ENCODE peak calls at places on chromosomes 6 and 20, in six cellular contexts. One of them, this sample, is unnamed.

GRCh38 chr6:34795836-34796425 is 4.0 kb downstream of the BLTP3A start:
- DNase-seq in body of pancreas: no peak
- DNase-seq in heart left ventricle: no peak
- DNase-seq in HCT116: no peak
- DNase-seq in suprapubic skin: no peak
- DNase-seq in transverse colon: no peak
- DNase-seq in this sample: peak

GRCh38 chr6:157726892-157727628 is 96.0 kb upstream of the SNX9 start:
- DNase-seq in body of pancreas: peak
- DNase-seq in heart left ventricle: peak
- DNase-seq in HCT116: no peak
- DNase-seq in suprapubic skin: no peak
- DNase-seq in transverse colon: no peak
- DNase-seq in this sample: no peak

GRCh38 chr6:16130932-16131387 is 2.1 kb downstream of the MYLIP start:
- DNase-seq in body of pancreas: peak
- DNase-seq in heart left ventricle: peak
- DNase-seq in HCT116: no peak
- DNase-seq in suprapubic skin: no peak
- DNase-seq in transverse colon: peak
- DNase-seq in this sample: peak

GRCh38 chr6:121879149-121879548 is 443.7 kb downstream of the GJA1 start:
- DNase-seq in body of pancreas: no peak
- DNase-seq in heart left ventricle: no peak
- DNase-seq in HCT116: no peak
- DNase-seq in suprapubic skin: no peak
- DNase-seq in transverse colon: no peak
- DNase-seq in this sample: no peak

GRCh38 chr6:112017169-112017568 is 36.7 kb upstream of the CCN6 start:
- DNase-seq in body of pancreas: no peak
- DNase-seq in heart left ventricle: no peak
- DNase-seq in HCT116: no peak
- DNase-seq in suprapubic skin: no peak
- DNase-seq in transverse colon: no peak
- DNase-seq in this sample: no peak

GRCh38 chr6:124962617-124963415 is 579 bp downstream of the RNF217 start:
- DNase-seq in body of pancreas: peak
- DNase-seq in heart left ventricle: peak
- DNase-seq in HCT116: no peak
- DNase-seq in suprapubic skin: peak
- DNase-seq in transverse colon: peak
- DNase-seq in this sample: peak

GRCh38 chr6:89613790-89614189 is 24.8 kb downstream of the LYRM2 start:
- DNase-seq in body of pancreas: no peak
- DNase-seq in heart left ventricle: no peak
- DNase-seq in HCT116: no peak
- DNase-seq in suprapubic skin: no peak
- DNase-seq in transverse colon: no peak
- DNase-seq in this sample: no peak

GRCh38 chr6:19472168-19472567 is 365.0 kb upstream of the ID4 start:
- DNase-seq in body of pancreas: no peak
- DNase-seq in heart left ventricle: no peak
- DNase-seq in HCT116: peak
- DNase-seq in suprapubic skin: no peak
- DNase-seq in transverse colon: no peak
- DNase-seq in this sample: peak

GRCh38 chr6:37210313-37210898 is 40.5 kb downstream of the PIM1 start:
- DNase-seq in body of pancreas: peak
- DNase-seq in heart left ventricle: peak
- DNase-seq in HCT116: peak
- DNase-seq in suprapubic skin: peak
- DNase-seq in transverse colon: peak
- DNase-seq in this sample: peak

GRCh38 chr6:169852504-169853195 is 101.2 kb downstream of the ERMARD start:
- DNase-seq in body of pancreas: no peak
- DNase-seq in heart left ventricle: no peak
- DNase-seq in HCT116: no peak
- DNase-seq in suprapubic skin: no peak
- DNase-seq in transverse colon: no peak
- DNase-seq in this sample: no peak

GRCh38 chr20:60037120-60037499 is 78.9 kb downstream of the CDH26 start:
- DNase-seq in body of pancreas: no peak
- DNase-seq in heart left ventricle: no peak
- DNase-seq in HCT116: no peak
- DNase-seq in suprapubic skin: no peak
- DNase-seq in transverse colon: no peak
- DNase-seq in this sample: peak

GRCh38 chr20:44398303-44398702 is 42.8 kb downstream of the HNF4A start:
- DNase-seq in body of pancreas: no peak
- DNase-seq in heart left ventricle: no peak
- DNase-seq in HCT116: no peak
- DNase-seq in suprapubic skin: no peak
- DNase-seq in transverse colon: no peak
- DNase-seq in this sample: peak

GRCh38 chr20:50248104-50248631 is 57.5 kb downstream of the CEBPB start:
- DNase-seq in body of pancreas: no peak
- DNase-seq in heart left ventricle: no peak
- DNase-seq in HCT116: no peak
- DNase-seq in suprapubic skin: no peak
- DNase-seq in transverse colon: no peak
- DNase-seq in this sample: peak

GRCh38 chr6:15775741-15776140 is 112.9 kb upstream of the DTNBP1 start:
- DNase-seq in body of pancreas: no peak
- DNase-seq in heart left ventricle: no peak
- DNase-seq in HCT116: no peak
- DNase-seq in suprapubic skin: no peak
- DNase-seq in transverse colon: no peak
- DNase-seq in this sample: no peak

GRCh38 chr6:127539292-127539691 is 20.2 kb upstream of the MTCL3 start:
- DNase-seq in body of pancreas: no peak
- DNase-seq in heart left ventricle: no peak
- DNase-seq in HCT116: no peak
- DNase-seq in suprapubic skin: no peak
- DNase-seq in transverse colon: no peak
- DNase-seq in this sample: no peak
- TF ChIP-seq POLR2A in body of pancreas: no peak
- TF ChIP-seq POLR2A in heart left ventricle: no peak
- TF ChIP-seq POLR2A in HCT116: no peak
- TF ChIP-seq POLR2A in suprapubic skin: no peak
- TF ChIP-seq POLR2A in transverse colon: no peak
- TF ChIP-seq POLR2A in this sample: no peak

GRCh38 chr6:6900566-6901204 is 207.1 kb upstream of the RREB1 start:
- DNase-seq in body of pancreas: no peak
- DNase-seq in heart left ventricle: no peak
- DNase-seq in HCT116: no peak
- DNase-seq in suprapubic skin: no peak
- DNase-seq in transverse colon: no peak
- DNase-seq in this sample: no peak

GRCh38 chr6:6897140-6897539 is 210.6 kb upstream of the RREB1 start:
- DNase-seq in body of pancreas: no peak
- DNase-seq in heart left ventricle: no peak
- DNase-seq in HCT116: no peak
- DNase-seq in suprapubic skin: no peak
- DNase-seq in transverse colon: no peak
- DNase-seq in this sample: no peak

GRCh38 chr6:6901205-6901719 is 206.5 kb upstream of the RREB1 start:
- DNase-seq in body of pancreas: no peak
- DNase-seq in heart left ventricle: no peak
- DNase-seq in HCT116: no peak
- DNase-seq in suprapubic skin: no peak
- DNase-seq in transverse colon: no peak
- DNase-seq in this sample: no peak

GRCh38 chr6:6905961-6906518 is 201.7 kb upstream of the RREB1 start:
- DNase-seq in body of pancreas: no peak
- DNase-seq in heart left ventricle: no peak
- DNase-seq in HCT116: no peak
- DNase-seq in suprapubic skin: no peak
- DNase-seq in transverse colon: no peak
- DNase-seq in this sample: no peak

DNA sequence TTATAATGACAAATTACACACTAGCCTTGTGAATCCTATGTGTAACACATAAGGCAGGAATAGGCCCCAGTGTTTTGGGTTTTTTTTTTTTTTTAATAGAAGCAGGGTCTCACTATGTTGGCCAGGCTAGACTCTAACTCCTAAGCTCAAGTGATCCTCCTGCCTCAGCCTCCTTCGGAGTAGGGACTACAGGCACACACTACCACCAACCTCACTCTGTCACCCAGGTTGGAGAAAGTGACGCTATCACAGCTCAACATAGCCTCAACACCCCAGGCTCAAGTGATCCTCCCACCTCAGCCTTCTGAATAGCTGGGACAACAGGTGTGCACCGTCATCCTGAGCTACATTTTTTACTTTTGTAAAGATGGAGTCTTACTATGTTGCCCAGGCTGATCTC is 205.8 kb upstream of the RREB1 start:
- DNase-seq in body of pancreas: no peak
- DNase-seq in heart left ventricle: no peak
- DNase-seq in HCT116: no peak
- DNase-seq in suprapubic skin: no peak
- DNase-seq in transverse colon: no peak
- DNase-seq in this sample: no peak
- TF ChIP-seq POLR2A in body of pancreas: no peak
- TF ChIP-seq POLR2A in heart left ventricle: no peak
- TF ChIP-seq POLR2A in HCT116: no peak
- TF ChIP-seq POLR2A in suprapubic skin: no peak
- TF ChIP-seq POLR2A in transverse colon: no peak
- TF ChIP-seq POLR2A in this sample: no peak

GRCh38 chr6:1379810-1380198 is 9.6 kb upstream of the FOXF2 start:
- DNase-seq in body of pancreas: no peak
- DNase-seq in heart left ventricle: no peak
- DNase-seq in HCT116: no peak
- DNase-seq in suprapubic skin: no peak
- DNase-seq in transverse colon: no peak
- DNase-seq in this sample: no peak

GRCh38 chr6:1382883-1383728 is 6.3 kb upstream of the FOXF2 start:
- DNase-seq in body of pancreas: no peak
- DNase-seq in heart left ventricle: no peak
- DNase-seq in HCT116: no peak
- DNase-seq in suprapubic skin: no peak
- DNase-seq in transverse colon: no peak
- DNase-seq in this sample: no peak

GRCh38 chr6:1382331-1382882 is 7.0 kb upstream of the FOXF2 start:
- DNase-seq in body of pancreas: no peak
- DNase-seq in heart left ventricle: no peak
- DNase-seq in HCT116: no peak
- DNase-seq in suprapubic skin: no peak
- DNase-seq in transverse colon: no peak
- DNase-seq in this sample: no peak

GRCh38 chr6:1380625-1381396 is 8.6 kb upstream of the FOXF2 start:
- DNase-seq in body of pancreas: no peak
- DNase-seq in heart left ventricle: no peak
- DNase-seq in HCT116: no peak
- DNase-seq in suprapubic skin: no peak
- DNase-seq in transverse colon: no peak
- DNase-seq in this sample: no peak

GRCh38 chr6:1381397-1382330 is 7.7 kb upstream of the FOXF2 start:
- DNase-seq in body of pancreas: peak
- DNase-seq in heart left ventricle: no peak
- DNase-seq in HCT116: no peak
- DNase-seq in suprapubic skin: peak
- DNase-seq in transverse colon: peak
- DNase-seq in this sample: peak
- TF ChIP-seq POLR2A in body of pancreas: no peak
- TF ChIP-seq POLR2A in heart left ventricle: no peak
- TF ChIP-seq POLR2A in HCT116: no peak
- TF ChIP-seq POLR2A in suprapubic skin: no peak
- TF ChIP-seq POLR2A in transverse colon: no peak
- TF ChIP-seq POLR2A in this sample: no peak

GRCh38 chr20:19620471-19620870 is 137.6 kb upstream of the RIN2 start:
- DNase-seq in body of pancreas: no peak
- DNase-seq in heart left ventricle: no peak
- DNase-seq in HCT116: no peak
- DNase-seq in suprapubic skin: no peak
- DNase-seq in transverse colon: no peak
- DNase-seq in this sample: no peak
- TF ChIP-seq POLR2A in body of pancreas: no peak
- TF ChIP-seq POLR2A in heart left ventricle: no peak
- TF ChIP-seq POLR2A in HCT116: no peak
- TF ChIP-seq POLR2A in suprapubic skin: no peak
- TF ChIP-seq POLR2A in transverse colon: no peak
- TF ChIP-seq POLR2A in this sample: no peak

DNA sequence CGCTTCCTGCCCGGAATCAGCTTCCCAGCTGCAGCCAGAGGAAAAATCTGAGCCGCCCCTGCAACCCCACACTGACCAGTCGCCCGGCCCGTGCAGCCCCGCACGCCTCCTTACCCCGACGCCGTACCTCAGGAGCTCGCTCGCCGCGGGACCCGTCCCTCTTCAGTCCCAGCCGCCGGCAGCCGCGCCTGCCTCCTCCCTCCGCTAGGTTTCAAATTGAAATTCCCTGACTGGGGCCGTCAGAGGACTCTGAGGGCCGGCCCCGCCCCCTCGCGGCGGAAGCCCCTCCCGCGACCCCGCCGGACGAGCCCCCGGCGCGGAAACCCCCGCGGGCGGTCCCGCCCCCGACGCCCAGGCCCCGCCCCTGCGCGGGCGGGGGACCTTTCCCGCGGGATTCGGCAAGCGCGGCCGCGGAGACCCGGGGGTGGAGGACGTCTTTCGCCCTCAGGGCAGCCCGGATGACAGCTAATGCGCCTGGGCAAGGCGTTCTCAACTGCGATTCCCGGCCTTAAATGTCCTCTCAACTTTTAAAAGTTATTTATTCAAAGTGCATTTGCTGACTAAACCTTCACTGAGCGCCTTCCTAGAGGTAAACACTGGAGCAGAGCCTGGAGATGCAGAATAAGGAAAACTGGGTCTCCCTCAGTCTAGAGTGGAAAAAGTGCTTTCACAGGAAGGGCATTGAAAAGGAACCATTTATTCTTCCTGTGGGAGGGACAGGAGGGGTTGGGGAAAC is at the start of gene EPB41L2:
- DNase-seq in body of pancreas: peak
- DNase-seq in heart left ventricle: peak
- DNase-seq in HCT116: peak
- DNase-seq in suprapubic skin: peak
- DNase-seq in transverse colon: peak
- DNase-seq in this sample: peak
- TF ChIP-seq POLR2A in body of pancreas: peak
- TF ChIP-seq POLR2A in heart left ventricle: peak
- TF ChIP-seq POLR2A in HCT116: peak
- TF ChIP-seq POLR2A in suprapubic skin: no peak
- TF ChIP-seq POLR2A in transverse colon: peak
- TF ChIP-seq POLR2A in this sample: peak